ENCODE peak calls at places on chromosome 14, in eight cellular contexts. U is H7, Y is iPS DF 19.7, N is T47D, V is A673, D is psoas muscle, R is stomach, L is SK-N-DZ. O is an unnamed sample.

GRCh38 chr14:95431199-95432145 is 85.0 kb downstream of the SYNE3 start:
- DNase-seq in D (no peak), L (no peak), U (peak), V (peak), R (no peak), Y (no peak), N (peak), O (no peak)

GRCh38 chr14:33934938-33935337 is 15.9 kb downstream of the EGLN3 start:
- DNase-seq in V (no peak), Y (no peak), N (no peak), D (no peak), L (no peak), R (no peak), U (no peak), O (no peak)

GRCh38 chr14:57999471-57999870 is 133.6 kb upstream of the SLC35F4 start:
- DNase-seq in V (peak), Y (no peak), N (no peak), D (no peak), R (no peak), U (no peak), L (no peak), O (no peak)

GRCh38 chr14:54256156-54256555 is 140.7 kb upstream of the CDKN3 start:
- DNase-seq in D (no peak), R (no peak), N (no peak), U (no peak), L (no peak), V (no peak), Y (no peak), O (no peak)

GRCh38 chr14:64788706-64789105 is 84.5 kb downstream of the PLEKHG3 start:
- DNase-seq in R (no peak), U (no peak), V (peak), N (no peak), D (no peak), L (no peak), Y (no peak), O (no peak)

GRCh38 chr14:100060766-100061165 is 4.5 kb upstream of the EVL start:
- DNase-seq in D (no peak), N (no peak), V (no peak), Y (no peak), U (no peak), L (no peak), R (no peak), O (no peak)

GRCh38 chr14:92456215-92457017 is 57.2 kb upstream of the RIN3 start:
- DNase-seq in V (peak), Y (no peak), U (peak), N (peak), L (peak), D (peak), R (peak), O (peak)

GRCh38 chr14:103401223-103402214 is 16.3 kb downstream of the MARK3 start:
- DNase-seq in Y (no peak), L (no peak), R (no peak), V (no peak), D (no peak), U (no peak), N (no peak), O (no peak)

GRCh38 chr14:104871145-104871655 is 6.1 kb downstream of the CEP170B start:
- DNase-seq in D (no peak), U (no peak), R (no peak), N (no peak), Y (no peak), V (no peak), L (no peak), O (no peak)

GRCh38 chr14:21436567-21437062 is 19.3 kb downstream of the CHD8 start:
- DNase-seq in U (no peak), D (no peak), Y (no peak), L (no peak), R (no peak), V (no peak), N (no peak), O (no peak)

GRCh38 chr14:94571950-94572349 is 9.3 kb upstream of the SERPINA5 start:
- DNase-seq in U (no peak), V (no peak), N (no peak), D (no peak), R (no peak), L (no peak), Y (no peak), O (no peak)

GRCh38 chr14:35808076-35808657 is 928 bp downstream of the RALGAPA1 start:
- DNase-seq in L (no peak), R (peak), V (no peak), N (peak), Y (no peak), D (no peak), U (peak), O (no peak)